ENCODE peak calls at places on chromosomes 6 and 20, in five cellular contexts. X is H1, F is K562, P is GM12878, Z is HepG2. N is an unnamed sample. For H3K4me1, the result is how much of the 10 kb centered on the place peaks cover.

GRCh38 chr6:27688014-27688586 is 215.2 kb upstream of the ZNF184 start:
- DNase-seq in X (peak), F (peak), Z (peak), P (peak), N (peak)

GRCh38 chr20:61940491-61940890 is 125.2 kb downstream of the TAF4 start:
- DNase-seq in P (no peak), F (no peak), Z (no peak), X (peak), N (no peak)

GRCh38 chr20:300345-300744 is 3.0 kb downstream of the ZCCHC3 start:
- DNase-seq in X (no peak), F (no peak), Z (no peak), P (no peak), N (no peak)

GRCh38 chr20:46720776-46721425 is 11.5 kb downstream of the SLC2A10 start:
- DNase-seq in F (no peak), Z (no peak), P (no peak), X (no peak), N (no peak)

GRCh38 chr6:78746457-78746856 is 120.9 kb upstream of the IRAK1BP1 start:
- DNase-seq in F (no peak), X (no peak), P (no peak), Z (no peak), N (no peak)

GRCh38 chr6:41561931-41562632 is 15.9 kb downstream of the FOXP4 start:
- DNase-seq in P (no peak), X (peak), F (no peak), Z (no peak), N (no peak)

GRCh38 chr20:21574443-21574842 is 60.6 kb upstream of the NKX2-2 start:
- DNase-seq in X (no peak), P (no peak), F (no peak), Z (no peak), N (no peak)

GRCh38 chr6:6699741-6700367 is 111.3 kb downstream of the LY86 start:
- DNase-seq in Z (no peak), P (no peak), X (no peak), F (peak), N (peak)

GRCh38 chr6:169243154-169243553 is 10.5 kb downstream of the THBS2 start:
- DNase-seq in P (no peak), Z (no peak), F (no peak), X (no peak), N (no peak)

GRCh38 chr6:154805288-154805911 is 72.2 kb downstream of the SCAF8 start:
- DNase-seq in P (no peak), X (no peak), Z (peak), F (peak), N (peak)

GRCh38 chr6:132107896-132108295 is 156.7 kb upstream of the CCN2 start:
- DNase-seq in P (no peak), X (no peak), Z (no peak), F (no peak), N (no peak)

DNA sequence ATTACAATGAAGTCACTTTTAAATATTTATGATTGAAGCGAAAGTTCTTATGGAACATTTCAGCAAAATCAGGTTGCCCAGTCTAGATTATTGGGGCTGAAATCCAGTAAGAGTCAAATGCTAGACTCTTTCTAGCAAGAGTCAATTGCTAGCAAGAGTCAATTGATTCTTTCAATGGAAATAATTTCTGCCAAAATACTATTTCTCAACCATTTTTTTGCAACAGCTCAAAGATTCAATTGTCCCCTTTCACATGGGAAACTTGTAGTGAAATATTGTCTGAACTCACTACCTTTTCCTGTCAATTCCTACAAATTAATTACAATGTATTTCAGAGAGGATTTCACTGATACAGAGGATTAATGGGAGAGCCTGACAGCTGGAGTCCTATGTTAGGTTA is 78.3 kb downstream of the MAP7 start:
- DNase-seq in Z (no peak), X (no peak), P (no peak), F (no peak), N (no peak)
- H3K4me1 ChIP-seq in Z (under half), X (under half), P (under half), F (under half), N (under half)

GRCh38 chr6:151196571-151196970 is 43.2 kb upstream of the AKAP12 start:
- DNase-seq in X (no peak), P (no peak), F (no peak), Z (no peak), N (no peak)
- TF ChIP-seq JUND in X (no peak), P (no peak), F (no peak), Z (no peak), N (no peak)

GRCh38 chr20:52411611-52412010 is 220.0 kb upstream of the ZFP64 start:
- DNase-seq in P (no peak), Z (no peak), X (no peak), F (no peak), N (no peak)

GRCh38 chr20:52420805-52421204 is 229.2 kb upstream of the ZFP64 start:
- DNase-seq in Z (no peak), P (no peak), F (no peak), X (no peak), N (no peak)

GRCh38 chr20:52422574-52423463 is 231.2 kb upstream of the ZFP64 start:
- DNase-seq in X (no peak), P (no peak), F (no peak), Z (no peak), N (no peak)

GRCh38 chr20:52419205-52419604 is 227.6 kb upstream of the ZFP64 start:
- DNase-seq in F (no peak), P (no peak), Z (no peak), X (no peak), N (no peak)

DNA sequence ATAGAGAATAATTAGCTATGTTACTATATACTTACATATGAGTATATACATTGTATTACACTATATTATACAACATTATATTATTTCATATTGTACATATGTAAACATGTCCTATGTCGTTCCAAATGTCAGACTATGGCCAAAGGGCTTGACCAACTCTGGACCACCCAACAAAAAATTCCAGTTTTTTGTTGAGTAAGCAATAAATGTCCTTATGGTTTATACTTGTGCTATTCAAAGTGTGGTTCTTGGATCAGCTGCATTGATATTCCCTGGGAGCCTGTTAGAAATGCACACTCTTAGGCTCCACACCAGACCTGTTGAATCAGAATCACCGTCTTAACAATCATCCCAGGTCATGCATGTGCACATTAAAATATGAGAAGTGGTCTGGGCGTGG is 225.4 kb upstream of the ZFP64 start:
- DNase-seq in P (no peak), F (no peak), Z (no peak), X (no peak), N (no peak)
- TF ChIP-seq SRF in P (no peak), F (no peak), Z (no peak), X (no peak), N (no peak)

DNA sequence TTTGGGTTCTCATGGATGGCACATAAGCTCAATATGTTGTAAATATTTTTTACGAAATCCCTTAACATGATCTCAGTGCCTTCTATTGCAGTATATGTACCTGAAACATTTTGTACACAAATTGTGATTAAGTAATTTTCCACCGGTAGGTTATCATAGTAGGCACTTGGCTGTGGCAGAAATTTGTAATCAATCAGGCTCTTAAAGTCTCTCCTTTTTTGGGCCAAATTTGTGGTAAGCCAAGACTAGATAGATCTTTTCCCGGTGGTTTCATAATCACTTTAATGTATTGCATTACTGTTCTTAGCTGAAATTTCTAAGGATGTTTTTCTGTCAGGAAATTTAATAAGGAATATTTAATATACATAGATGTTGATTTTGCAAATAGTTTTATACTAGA is 3.1 kb downstream of the PCMT1 start:
- DNase-seq in Z (no peak), F (no peak), P (no peak), X (no peak), N (no peak)
- H3K4me1 ChIP-seq in Z (half or more), F (under half), P (under half), X (under half), N (under half)

GRCh38 chr20:11248691-11249178 is 574.9 kb upstream of the JAG1 start:
- DNase-seq in F (no peak), P (no peak), Z (no peak), X (no peak), N (no peak)
- TF ChIP-seq JUND in F (no peak), P (no peak), Z (no peak), X (no peak), N (no peak)